ENCODE peak calls at places on chromosomes 7 and 10, in six cellular contexts. S is A549, D is gastrocnemius medialis, I is stomach, Q is IMR-90, J is body of pancreas. T is an unnamed sample. For H3K9me3, the result is how much of the 10 kb centered on the place peaks cover.

GRCh38 chr7:158324397-158325360 is 262.9 kb downstream of the PTPRN2 start:
- DNase-seq in S (no peak), D (no peak), I (no peak), Q (no peak), J (no peak), T (peak)

GRCh38 chr7:12257582-12257981 is 46.5 kb downstream of the TMEM106B start:
- DNase-seq in S (no peak), D (no peak), I (no peak), Q (peak), J (no peak), T (no peak)

GRCh38 chr7:32957326-32958045 is at the start of gene FKBP9:
- DNase-seq in S (peak), D (peak), I (peak), Q (peak), J (peak), T (peak)

GRCh38 chr10:95434583-95434982 is 126.6 kb downstream of the SORBS1 start:
- DNase-seq in S (no peak), D (no peak), I (no peak), Q (no peak), J (no peak), T (no peak)

GRCh38 chr7:90244909-90245841 is at the start of gene CFAP69:
- DNase-seq in S (peak), D (peak), I (peak), Q (peak), J (peak), T (peak)

GRCh38 chr10:75123088-75123682 is 11.7 kb downstream of the SAMD8 start:
- DNase-seq in S (no peak), D (no peak), I (no peak), Q (no peak), J (no peak), T (no peak)

GRCh38 chr7:67018940-67019339 is 22.3 kb downstream of the TYW1 start:
- DNase-seq in S (no peak), D (no peak), I (no peak), Q (no peak), J (no peak), T (no peak)

GRCh38 chr10:97039538-97040247 is 146.1 kb downstream of the SLIT1 start:
- DNase-seq in S (no peak), D (no peak), I (no peak), Q (no peak), J (no peak), T (no peak)

GRCh38 chr10:92690211-92691041 is 671 bp downstream of the HHEX start:
- DNase-seq in S (peak), D (no peak), I (peak), Q (peak), J (peak), T (peak)

GRCh38 chr10:103457896-103458583 is 660 bp downstream of the CALHM1 start:
- DNase-seq in S (no peak), D (no peak), I (no peak), Q (no peak), J (no peak), T (no peak)

GRCh38 chr7:129363-130221 is 62.8 kb upstream of the FAM20C start:
- DNase-seq in S (no peak), D (no peak), I (no peak), Q (no peak), J (peak), T (no peak)

GRCh38 chr10:111128331-111129167 is 51.7 kb downstream of the ADRA2A start:
- DNase-seq in S (peak), D (peak), I (no peak), Q (peak), J (peak), T (no peak)

GRCh38 chr10:11819027-11819426 is 4.1 kb upstream of the PROSER2 start:
- DNase-seq in S (no peak), D (no peak), I (no peak), Q (no peak), J (no peak), T (no peak)

GRCh38 chr10:43255644-43256431 is 11.0 kb downstream of the RASGEF1A start:
- DNase-seq in S (peak), D (peak), I (peak), Q (no peak), J (no peak), T (peak)

GRCh38 chr7:48084727-48085432 is 4.2 kb upstream of the UPP1 start:
- DNase-seq in S (peak), D (peak), I (peak), Q (peak), J (peak), T (peak)

GRCh38 chr7:133367561-133367960 is 114.7 kb downstream of the EXOC4 start:
- DNase-seq in S (no peak), D (no peak), I (no peak), Q (no peak), J (no peak), T (no peak)

GRCh38 chr7:104627516-104627915 is 299.1 kb downstream of the LHFPL3 start:
- DNase-seq in S (no peak), D (no peak), I (no peak), Q (peak), J (peak), T (no peak)

GRCh38 chr7:50718311-50718710 is 64.4 kb downstream of the GRB10 start:
- DNase-seq in S (no peak), D (no peak), I (no peak), Q (no peak), J (no peak), T (no peak)

GRCh38 chr10:60846173-60846572 is 67.9 kb downstream of the CDK1 start:
- DNase-seq in S (no peak), D (no peak), I (no peak), Q (peak), J (no peak), T (no peak)

GRCh38 chr7:128194533-128195282 is 46.4 kb upstream of the LEP start:
- DNase-seq in S (no peak), D (no peak), I (no peak), Q (no peak), J (no peak), T (no peak)

GRCh38 chr10:93548376-93549071 is 17.9 kb upstream of the FFAR4 start:
- DNase-seq in S (peak), D (no peak), I (no peak), Q (peak), J (no peak), T (no peak)

GRCh38 chr7:150931199-150931869 is 46.8 kb downstream of the KCNH2 start:
- DNase-seq in S (no peak), D (no peak), I (peak), Q (no peak), J (no peak), T (no peak)

GRCh38 chr10:78902815-78903214 is 166.0 kb upstream of the ZMIZ1 start:
- DNase-seq in S (no peak), D (no peak), I (peak), Q (no peak), J (no peak), T (peak)

GRCh38 chr7:77910124-77910523 is 111.6 kb downstream of the PHTF2 start:
- DNase-seq in S (no peak), D (no peak), I (no peak), Q (no peak), J (no peak), T (no peak)

GRCh38 chr10:71243756-71244637 is 31.6 kb downstream of the UNC5B start:
- DNase-seq in S (no peak), D (no peak), I (no peak), Q (peak), J (no peak), T (no peak)

GRCh38 chr7:122350701-122351100 is 46.2 kb upstream of the FEZF1 start:
- DNase-seq in S (no peak), D (no peak), I (no peak), Q (no peak), J (no peak), T (no peak)

GRCh38 chr10:114356786-114357588 is 47.3 kb downstream of the AFAP1L2 start:
- DNase-seq in S (no peak), D (no peak), I (no peak), Q (peak), J (no peak), T (no peak)

GRCh38 chr10:19658131-19658530 is 158.1 kb upstream of the PLXDC2 start:
- DNase-seq in S (no peak), D (no peak), I (no peak), Q (peak), J (no peak), T (no peak)

GRCh38 chr7:240887-241421 is 48.6 kb downstream of the FAM20C start:
- DNase-seq in S (no peak), D (no peak), I (no peak), Q (no peak), J (no peak), T (no peak)

GRCh38 chr10:80528901-80529300 is 8.8 kb upstream of the SH2D4B start:
- DNase-seq in S (no peak), D (no peak), I (no peak), Q (no peak), J (no peak), T (no peak)

GRCh38 chr10:86979977-86980448 is 11.7 kb downstream of the ADIRF start:
- DNase-seq in S (no peak), D (peak), I (no peak), Q (no peak), J (no peak), T (no peak)

GRCh38 chr10:132257271-132257670 is 50.5 kb downstream of the STK32C start:
- DNase-seq in S (peak), D (no peak), I (no peak), Q (peak), J (no peak), T (no peak)

GRCh38 chr7:141785711-141786552 is 4.1 kb upstream of the TAS2R5 start:
- DNase-seq in S (peak), D (no peak), I (no peak), Q (peak), J (peak), T (no peak)

GRCh38 chr7:22156205-22156604 is 200.7 kb downstream of the RAPGEF5 start:
- DNase-seq in S (peak), D (no peak), I (no peak), Q (peak), J (no peak), T (no peak)

GRCh38 chr7:70657532-70657931 is 474.4 kb upstream of the GALNT17 start:
- DNase-seq in S (no peak), D (peak), I (no peak), Q (no peak), J (no peak), T (no peak)

GRCh38 chr10:127888526-127889312 is 4.0 kb downstream of the CLRN3 start:
- DNase-seq in S (no peak), D (no peak), I (no peak), Q (no peak), J (no peak), T (no peak)
- TF ChIP-seq POLR2A in S (no peak), D (no peak), I (no peak), Q (no peak), J (no peak), T (no peak)

GRCh38 chr7:1638113-1638726 is 31.9 kb upstream of the ELFN1 start:
- DNase-seq in S (no peak), D (peak), I (no peak), Q (no peak), J (no peak), T (no peak)
- H3K9me3 ChIP-seq in S (under half), D (under half), I (under half), Q (under half), J (under half), T (under half)

GRCh38 chr7:143882611-143883078 is 19.3 kb downstream of the TCAF1 start:
- DNase-seq in S (no peak), D (peak), I (peak), Q (peak), J (peak), T (peak)
- TF ChIP-seq POLR2A in S (no peak), D (no peak), I (no peak), Q (no peak), J (no peak), T (no peak)

DNA sequence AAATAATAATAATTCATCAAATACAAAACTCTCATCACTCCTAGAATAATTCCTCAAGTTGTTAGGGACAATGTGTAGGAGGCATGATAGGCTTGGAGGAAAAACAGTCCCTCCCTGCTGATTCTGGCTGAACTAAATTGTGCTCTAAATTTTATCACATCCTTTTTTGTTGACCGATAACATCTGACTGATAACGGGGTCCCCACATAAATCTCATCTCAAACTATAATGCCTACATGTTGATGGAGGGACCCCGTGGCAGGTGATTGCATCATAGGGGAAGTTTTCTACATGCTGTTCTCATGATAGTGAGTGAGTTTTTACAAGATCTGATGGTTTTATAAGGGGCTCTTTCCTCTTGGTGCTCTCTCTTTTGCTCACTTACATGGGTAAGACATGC is 1043.5 kb upstream of the SORCS1 start:
- DNase-seq in S (no peak), D (no peak), I (no peak), Q (no peak), J (no peak), T (no peak)
- H3K9me3 ChIP-seq in S (under half), D (under half), I (under half), Q (under half), J (under half), T (under half)

DNA sequence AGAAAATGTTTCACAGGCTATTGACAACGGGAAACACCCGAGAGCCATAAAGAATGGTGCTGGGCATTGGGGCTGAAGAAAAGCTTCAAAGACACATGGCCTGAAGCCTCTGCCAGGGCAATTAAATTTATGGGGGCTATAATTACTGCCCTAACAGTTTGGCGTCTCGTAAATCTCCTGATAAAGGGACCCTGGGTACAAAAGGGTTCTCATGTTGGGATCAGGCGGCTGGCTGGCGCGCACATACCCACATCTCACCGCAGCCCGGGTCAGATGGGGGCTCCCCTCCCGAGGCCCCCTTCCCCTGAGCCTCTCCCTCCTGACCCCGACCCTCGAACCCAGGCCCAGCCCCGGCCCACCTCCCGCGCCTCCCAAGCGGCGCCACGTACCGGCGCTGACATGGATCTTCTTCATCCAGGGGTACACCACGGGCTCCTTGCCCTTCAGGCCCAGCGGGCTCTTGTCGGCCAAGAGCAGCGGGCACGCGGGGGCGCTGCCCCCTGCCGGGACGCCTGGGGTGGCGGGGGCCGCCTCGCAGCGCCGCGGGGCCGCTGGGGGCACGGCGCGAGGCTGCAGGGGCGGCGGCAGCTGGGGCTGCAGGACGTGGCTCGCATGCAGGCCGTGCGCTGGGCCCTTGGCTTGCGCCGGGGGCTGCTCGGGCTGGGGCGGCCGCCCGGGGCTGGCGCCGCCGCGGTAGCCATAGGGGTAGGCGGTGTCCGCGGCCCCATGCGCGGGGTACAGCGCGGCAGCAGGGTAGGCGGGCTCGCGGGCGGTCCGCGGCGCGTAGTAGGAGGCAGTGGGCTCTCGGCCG is 623 bp downstream of the HOXA4 start:
- DNase-seq in S (no peak), D (peak), I (no peak), Q (no peak), J (no peak), T (no peak)
- TF ChIP-seq POLR2A in S (no peak), D (no peak), I (no peak), Q (peak), J (no peak), T (no peak)

T was measured in spleen.